ENCODE peak calls at places on chromosomes 12 and 14, in ten cellular contexts. One of them, this sample, is unnamed.

GRCh38 chr14:90624228-90624627 is 192.0 kb downstream of the TTC7B start:
- DNase-seq in H1: no peak
- DNase-seq in stomach: no peak
- DNase-seq in upper lobe of left lung: no peak
- DNase-seq in SK-N-SH: no peak
- DNase-seq in GM12878: no peak
- DNase-seq in K562: no peak
- DNase-seq in suprapubic skin: no peak
- DNase-seq in tibial nerve: no peak
- DNase-seq in HepG2: peak
- DNase-seq in this sample: no peak

GRCh38 chr12:28294300-28294699 is 104.0 kb downstream of the CCDC91 start:
- DNase-seq in upper lobe of left lung: no peak
- DNase-seq in tibial nerve: no peak
- DNase-seq in SK-N-SH: no peak
- DNase-seq in suprapubic skin: no peak
- DNase-seq in H1: no peak
- DNase-seq in K562: no peak
- DNase-seq in HepG2: no peak
- DNase-seq in GM12878: peak
- DNase-seq in stomach: no peak
- DNase-seq in this sample: no peak

GRCh38 chr12:25074113-25074512 is 120.8 kb downstream of the DNAI7 start:
- DNase-seq in tibial nerve: no peak
- DNase-seq in upper lobe of left lung: no peak
- DNase-seq in K562: no peak
- DNase-seq in stomach: no peak
- DNase-seq in GM12878: no peak
- DNase-seq in H1: no peak
- DNase-seq in HepG2: no peak
- DNase-seq in suprapubic skin: no peak
- DNase-seq in SK-N-SH: no peak
- DNase-seq in this sample: no peak

GRCh38 chr12:2198088-2198501 is 145.3 kb downstream of the CACNA1C start:
- DNase-seq in suprapubic skin: no peak
- DNase-seq in HepG2: no peak
- DNase-seq in stomach: no peak
- DNase-seq in K562: no peak
- DNase-seq in tibial nerve: no peak
- DNase-seq in SK-N-SH: no peak
- DNase-seq in GM12878: no peak
- DNase-seq in upper lobe of left lung: no peak
- DNase-seq in H1: peak
- DNase-seq in this sample: peak

GRCh38 chr14:103581954-103582703 is 19.4 kb downstream of the COA8 start:
- DNase-seq in tibial nerve: no peak
- DNase-seq in K562: no peak
- DNase-seq in suprapubic skin: no peak
- DNase-seq in stomach: no peak
- DNase-seq in GM12878: no peak
- DNase-seq in SK-N-SH: no peak
- DNase-seq in HepG2: no peak
- DNase-seq in H1: no peak
- DNase-seq in upper lobe of left lung: peak
- DNase-seq in this sample: no peak

GRCh38 chr12:132955933-132956725 is at the start of gene ZNF605:
- DNase-seq in upper lobe of left lung: peak
- DNase-seq in SK-N-SH: peak
- DNase-seq in K562: peak
- DNase-seq in H1: peak
- DNase-seq in tibial nerve: peak
- DNase-seq in stomach: peak
- DNase-seq in HepG2: peak
- DNase-seq in suprapubic skin: peak
- DNase-seq in GM12878: peak
- DNase-seq in this sample: peak

GRCh38 chr12:91364591-91365184 is 182.1 kb upstream of the DCN start:
- DNase-seq in tibial nerve: no peak
- DNase-seq in HepG2: no peak
- DNase-seq in stomach: no peak
- DNase-seq in GM12878: no peak
- DNase-seq in SK-N-SH: no peak
- DNase-seq in K562: no peak
- DNase-seq in suprapubic skin: no peak
- DNase-seq in H1: no peak
- DNase-seq in upper lobe of left lung: no peak
- DNase-seq in this sample: no peak

GRCh38 chr12:74415633-74416032 is 122.0 kb upstream of the ATXN7L3B start:
- DNase-seq in tibial nerve: no peak
- DNase-seq in SK-N-SH: peak
- DNase-seq in K562: peak
- DNase-seq in H1: no peak
- DNase-seq in GM12878: no peak
- DNase-seq in HepG2: peak
- DNase-seq in suprapubic skin: no peak
- DNase-seq in stomach: no peak
- DNase-seq in upper lobe of left lung: no peak
- DNase-seq in this sample: no peak

GRCh38 chr12:27645671-27646070 is 50.6 kb upstream of the REP15 start:
- DNase-seq in upper lobe of left lung: no peak
- DNase-seq in tibial nerve: no peak
- DNase-seq in H1: no peak
- DNase-seq in suprapubic skin: no peak
- DNase-seq in SK-N-SH: peak
- DNase-seq in HepG2: no peak
- DNase-seq in K562: no peak
- DNase-seq in stomach: no peak
- DNase-seq in GM12878: no peak
- DNase-seq in this sample: no peak

GRCh38 chr14:50311974-50312733 is at the start of the genes DMAC2L and L2HGDH:
- DNase-seq in H1: peak
- DNase-seq in tibial nerve: peak
- DNase-seq in GM12878: peak
- DNase-seq in stomach: peak
- DNase-seq in suprapubic skin: peak
- DNase-seq in K562: peak
- DNase-seq in SK-N-SH: peak
- DNase-seq in upper lobe of left lung: peak
- DNase-seq in HepG2: peak
- DNase-seq in this sample: peak

GRCh38 chr14:50310445-50310844 is 1.6 kb downstream of the L2HGDH start:
- DNase-seq in K562: no peak
- DNase-seq in HepG2: no peak
- DNase-seq in upper lobe of left lung: no peak
- DNase-seq in suprapubic skin: no peak
- DNase-seq in tibial nerve: no peak
- DNase-seq in stomach: no peak
- DNase-seq in SK-N-SH: no peak
- DNase-seq in H1: no peak
- DNase-seq in GM12878: no peak
- DNase-seq in this sample: no peak

GRCh38 chr14:50308363-50308762 is 3.7 kb downstream of the L2HGDH start:
- DNase-seq in suprapubic skin: no peak
- DNase-seq in SK-N-SH: no peak
- DNase-seq in GM12878: no peak
- DNase-seq in K562: no peak
- DNase-seq in tibial nerve: no peak
- DNase-seq in H1: no peak
- DNase-seq in HepG2: peak
- DNase-seq in stomach: no peak
- DNase-seq in upper lobe of left lung: no peak
- DNase-seq in this sample: no peak

GRCh38 chr14:50312734-50313054 is 570 bp downstream of the DMAC2L start:
- DNase-seq in upper lobe of left lung: no peak
- DNase-seq in K562: no peak
- DNase-seq in SK-N-SH: no peak
- DNase-seq in GM12878: no peak
- DNase-seq in suprapubic skin: no peak
- DNase-seq in H1: no peak
- DNase-seq in stomach: no peak
- DNase-seq in HepG2: peak
- DNase-seq in tibial nerve: peak
- DNase-seq in this sample: no peak

GRCh38 chr14:50311337-50311973 is 574 bp downstream of the L2HGDH start:
- DNase-seq in GM12878: no peak
- DNase-seq in HepG2: peak
- DNase-seq in upper lobe of left lung: no peak
- DNase-seq in stomach: no peak
- DNase-seq in suprapubic skin: no peak
- DNase-seq in H1: no peak
- DNase-seq in K562: no peak
- DNase-seq in SK-N-SH: peak
- DNase-seq in tibial nerve: peak
- DNase-seq in this sample: no peak
- TF ChIP-seq CTCF in GM12878: peak
- TF ChIP-seq CTCF in HepG2: no peak
- TF ChIP-seq CTCF in upper lobe of left lung: no peak
- TF ChIP-seq CTCF in stomach: peak
- TF ChIP-seq CTCF in suprapubic skin: peak
- TF ChIP-seq CTCF in H1: no peak
- TF ChIP-seq CTCF in K562: peak
- TF ChIP-seq CTCF in SK-N-SH: peak
- TF ChIP-seq CTCF in tibial nerve: peak
- TF ChIP-seq CTCF in this sample: peak

GRCh38 chr14:91869556-91869955 is 2.2 kb upstream of the TC2N start:
- DNase-seq in suprapubic skin: no peak
- DNase-seq in SK-N-SH: no peak
- DNase-seq in tibial nerve: no peak
- DNase-seq in upper lobe of left lung: no peak
- DNase-seq in stomach: no peak
- DNase-seq in GM12878: no peak
- DNase-seq in H1: no peak
- DNase-seq in K562: no peak
- DNase-seq in HepG2: peak
- DNase-seq in this sample: no peak

GRCh38 chr14:91866061-91866460 is 1.3 kb downstream of the TC2N start:
- DNase-seq in stomach: no peak
- DNase-seq in K562: no peak
- DNase-seq in GM12878: no peak
- DNase-seq in HepG2: no peak
- DNase-seq in upper lobe of left lung: no peak
- DNase-seq in SK-N-SH: no peak
- DNase-seq in tibial nerve: no peak
- DNase-seq in suprapubic skin: no peak
- DNase-seq in H1: no peak
- DNase-seq in this sample: no peak

GRCh38 chr14:91867316-91867988 is at the start of gene TC2N:
- DNase-seq in SK-N-SH: no peak
- DNase-seq in suprapubic skin: no peak
- DNase-seq in upper lobe of left lung: no peak
- DNase-seq in K562: no peak
- DNase-seq in GM12878: no peak
- DNase-seq in tibial nerve: no peak
- DNase-seq in HepG2: no peak
- DNase-seq in H1: no peak
- DNase-seq in stomach: no peak
- DNase-seq in this sample: no peak

GRCh38 chr14:91870001-91870400 is 2.7 kb upstream of the TC2N start:
- DNase-seq in HepG2: peak
- DNase-seq in H1: no peak
- DNase-seq in upper lobe of left lung: no peak
- DNase-seq in suprapubic skin: no peak
- DNase-seq in tibial nerve: no peak
- DNase-seq in stomach: no peak
- DNase-seq in SK-N-SH: no peak
- DNase-seq in K562: no peak
- DNase-seq in GM12878: no peak
- DNase-seq in this sample: no peak

GRCh38 chr14:91866511-91867295 is 633 bp downstream of the TC2N start:
- DNase-seq in HepG2: no peak
- DNase-seq in tibial nerve: no peak
- DNase-seq in K562: no peak
- DNase-seq in H1: no peak
- DNase-seq in SK-N-SH: no peak
- DNase-seq in suprapubic skin: no peak
- DNase-seq in stomach: no peak
- DNase-seq in upper lobe of left lung: no peak
- DNase-seq in GM12878: no peak
- DNase-seq in this sample: no peak
- TF ChIP-seq EP300 in HepG2: no peak
- TF ChIP-seq EP300 in tibial nerve: no peak
- TF ChIP-seq EP300 in K562: no peak
- TF ChIP-seq EP300 in H1: no peak
- TF ChIP-seq EP300 in SK-N-SH: no peak
- TF ChIP-seq EP300 in suprapubic skin: no peak
- TF ChIP-seq EP300 in stomach: no peak
- TF ChIP-seq EP300 in upper lobe of left lung: no peak
- TF ChIP-seq EP300 in GM12878: no peak
- TF ChIP-seq EP300 in this sample: no peak

DNA sequence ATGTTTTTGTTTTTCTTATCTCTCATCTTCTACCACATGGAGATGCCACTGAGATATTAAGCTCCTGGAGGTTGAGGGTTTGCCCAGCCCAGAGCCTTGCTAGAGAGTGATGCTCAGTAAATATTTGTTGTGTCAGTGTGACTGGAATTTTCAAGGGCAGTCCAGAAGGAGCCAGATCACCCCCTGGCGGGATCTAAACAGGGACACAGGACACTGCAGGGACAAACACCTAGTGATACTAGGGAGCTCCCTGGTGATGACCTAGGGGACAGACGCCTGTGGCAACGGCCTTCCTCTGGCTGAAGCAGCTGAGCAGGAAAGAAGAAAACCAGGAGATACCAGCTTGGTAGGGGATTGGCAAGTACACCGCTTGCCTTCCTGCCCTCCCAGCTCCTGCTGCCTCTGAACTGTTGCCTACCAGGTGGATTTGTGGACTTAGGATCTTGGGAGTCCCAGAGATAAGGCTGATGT is 714.4 kb upstream of the TBX3 start:
- DNase-seq in GM12878: no peak
- DNase-seq in upper lobe of left lung: no peak
- DNase-seq in K562: no peak
- DNase-seq in stomach: no peak
- DNase-seq in suprapubic skin: no peak
- DNase-seq in SK-N-SH: peak
- DNase-seq in tibial nerve: no peak
- DNase-seq in HepG2: peak
- DNase-seq in H1: no peak
- DNase-seq in this sample: no peak
- TF ChIP-seq CTCF in GM12878: no peak
- TF ChIP-seq CTCF in upper lobe of left lung: no peak
- TF ChIP-seq CTCF in K562: peak
- TF ChIP-seq CTCF in stomach: no peak
- TF ChIP-seq CTCF in suprapubic skin: no peak
- TF ChIP-seq CTCF in SK-N-SH: no peak
- TF ChIP-seq CTCF in tibial nerve: no peak
- TF ChIP-seq CTCF in HepG2: peak
- TF ChIP-seq CTCF in H1: no peak
- TF ChIP-seq CTCF in this sample: no peak

DNA sequence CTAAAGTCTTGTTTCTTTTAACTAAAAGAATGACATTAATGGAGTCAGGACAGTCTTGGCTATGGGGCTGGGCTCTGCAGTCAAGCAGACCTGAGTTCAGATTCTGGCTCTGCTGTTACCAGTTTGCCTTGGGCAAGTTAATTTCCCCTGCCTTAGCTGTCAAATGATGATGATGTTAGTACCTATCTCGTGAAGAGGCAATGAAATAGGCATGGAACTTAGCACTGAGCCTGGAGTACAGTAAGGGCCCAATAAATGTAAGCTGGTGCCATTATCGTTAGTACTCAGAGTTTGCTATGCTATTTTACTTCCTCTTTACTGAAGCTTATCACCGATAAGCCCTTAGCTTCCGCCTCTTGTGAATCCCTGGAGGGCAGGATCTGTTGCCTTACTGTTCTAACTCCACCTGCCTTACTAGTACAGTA is 8.5 kb downstream of the FBXW8 start:
- DNase-seq in stomach: no peak
- DNase-seq in suprapubic skin: no peak
- DNase-seq in GM12878: no peak
- DNase-seq in SK-N-SH: no peak
- DNase-seq in HepG2: no peak
- DNase-seq in K562: peak
- DNase-seq in tibial nerve: no peak
- DNase-seq in H1: no peak
- DNase-seq in upper lobe of left lung: no peak
- DNase-seq in this sample: no peak
- TF ChIP-seq EP300 in stomach: no peak
- TF ChIP-seq EP300 in suprapubic skin: no peak
- TF ChIP-seq EP300 in GM12878: no peak
- TF ChIP-seq EP300 in SK-N-SH: no peak
- TF ChIP-seq EP300 in HepG2: no peak
- TF ChIP-seq EP300 in K562: peak
- TF ChIP-seq EP300 in tibial nerve: no peak
- TF ChIP-seq EP300 in H1: no peak
- TF ChIP-seq EP300 in upper lobe of left lung: no peak
- TF ChIP-seq EP300 in this sample: no peak

This sample was measured in ovary.